ENCODE peak calls at places on chromosome 18, in nine cellular contexts. L is hippocampal formation; J is activated naive CD8-positive, alpha-beta T cell treated with anti-CD3 and anti-CD28 coated beads, Interleukin-2, amount 50 U/mL, for 24 hours; P is activated T-cell treated with anti-CD3 and anti-CD28 coated beads, Interleukin-2, amount 50 U/mL, for 1 hour; I is astrocyte of the spinal cord; E is prostate gland; D is CD4-positive, alpha-beta T cell; W is naive thymus-derived CD8-positive, alpha-beta T cell; O is NCI-H748 treated with DMSO at 0.1 percent for 48 hours. U is an unnamed sample.

GRCh38 chr18:67710639-67711038 is 194.1 kb upstream of the DSEL start:
- DNase-seq in D (no peak), W (no peak), J (no peak), I (no peak), O (no peak), L (no peak), P (no peak), E (no peak), U (no peak)

GRCh38 chr18:8337216-8337615 is 272.0 kb upstream of the RAB12 start:
- DNase-seq in W (no peak), J (no peak), E (no peak), D (no peak), I (no peak), P (no peak), L (no peak), O (no peak), U (no peak)

GRCh38 chr18:67318651-67319050 is 197.9 kb downstream of the DSEL start:
- DNase-seq in I (peak), P (no peak), L (no peak), E (no peak), D (no peak), W (no peak), J (no peak), O (no peak), U (no peak)

GRCh38 chr18:54774971-54775665 is 53.2 kb upstream of the RAB27B start:
- DNase-seq in D (no peak), P (no peak), E (no peak), J (no peak), L (no peak), O (no peak), I (peak), W (no peak), U (no peak)

GRCh38 chr18:58682429-58683069 is 11.3 kb downstream of the MALT1 start:
- DNase-seq in E (no peak), J (no peak), I (peak), O (no peak), W (no peak), L (no peak), D (no peak), P (no peak), U (no peak)

GRCh38 chr18:75113455-75113854 is 95.5 kb downstream of the PTGR3 start:
- DNase-seq in P (no peak), I (no peak), O (no peak), E (no peak), D (no peak), W (no peak), J (no peak), L (no peak), U (peak)

GRCh38 chr18:62713651-62714247 is 1.6 kb upstream of the PHLPP1 start:
- DNase-seq in I (no peak), P (no peak), L (no peak), D (no peak), O (no peak), W (no peak), J (no peak), E (no peak), U (no peak)

GRCh38 chr18:32507093-32507492 is 36.4 kb upstream of the GAREM1 start:
- DNase-seq in D (no peak), E (no peak), J (no peak), I (no peak), O (no peak), P (no peak), L (no peak), W (no peak), U (no peak)

GRCh38 chr18:25464211-25464610 is 112.2 kb upstream of the ZNF521 start:
- DNase-seq in E (no peak), D (no peak), O (no peak), P (no peak), I (peak), W (no peak), J (no peak), L (no peak), U (no peak)

GRCh38 chr18:3458952-3459853 is 9.2 kb downstream of the TGIF1 start:
- DNase-seq in J (no peak), W (no peak), L (no peak), D (no peak), E (no peak), P (no peak), I (peak), O (no peak), U (no peak)